ENCODE peak calls at places on chromosomes 16 and 17, in nine cellular contexts. U is dorsolateral prefrontal cortex, R is upper lobe of left lung, V is fibroblast of lung, W is lung, P is HCT116, E is aorta, Q is mammary epithelial cell, S is H9. M is an unnamed sample.

GRCh38 chr17:48767263-48767774 is 38.8 kb upstream of the HOXB13 start:
- DNase-seq in E (no peak), R (no peak), U (no peak), Q (no peak), V (no peak), W (no peak), P (no peak), S (no peak), M (no peak)

GRCh38 chr17:75831032-75831567 is 13.1 kb downstream of the UNC13D start:
- DNase-seq in U (no peak), P (no peak), R (no peak), E (no peak), V (no peak), W (no peak), S (peak; percentile 75), Q (no peak), M (no peak)

GRCh38 chr16:47073223-47074155 is 70.3 kb downstream of the NETO2 start:
- DNase-seq in V (no peak), U (no peak), E (no peak), S (no peak), Q (no peak), W (no peak), P (no peak), R (no peak), M (no peak)

GRCh38 chr17:17484451-17484899 is 7.7 kb downstream of the MED9 start:
- DNase-seq in P (no peak), U (no peak), E (no peak), W (no peak), Q (no peak), V (no peak), R (no peak), S (no peak), M (no peak)

GRCh38 chr17:15941781-15942180 is 3.1 kb upstream of the ADORA2B start:
- DNase-seq in E (no peak), U (no peak), S (no peak), Q (peak; percentile 41), V (no peak), W (no peak), P (no peak), R (no peak), M (no peak)

GRCh38 chr16:27240948-27241531 is 27.5 kb downstream of the NSMCE1 start:
- DNase-seq in E (peak; percentile 48), Q (no peak), P (no peak), U (no peak), V (peak; percentile 74), S (no peak), W (no peak), R (no peak), M (no peak)

GRCh38 chr16:1058216-1058615 is 14.3 kb upstream of the SSTR5 start:
- DNase-seq in W (no peak), Q (no peak), V (no peak), E (no peak), U (no peak), P (no peak), R (peak; percentile 77), S (no peak), M (no peak)

GRCh38 chr17:75404223-75404738 is 1.2 kb downstream of the GRB2 start:
- DNase-seq in P (peak; percentile 69), U (peak; percentile 59), Q (peak; percentile 69), V (peak; percentile 86), S (peak; percentile 81), E (peak; percentile 74), R (no peak), W (peak; percentile 65), M (no peak)

GRCh38 chr17:38783227-38783626 is 16.1 kb downstream of the PIP4K2B start:
- DNase-seq in U (no peak), S (no peak), R (no peak), E (no peak), W (no peak), P (no peak), V (no peak), Q (no peak), M (no peak)

GRCh38 chr17:63470116-63470515 is 6.7 kb upstream of the ACE start:
- DNase-seq in Q (no peak), V (no peak), S (no peak), W (no peak), R (no peak), U (no peak), E (no peak), P (no peak), M (no peak)

GRCh38 chr17:49779730-49780220 is 8.7 kb upstream of the KAT7 start:
- DNase-seq in E (no peak), U (no peak), V (peak; percentile 79), Q (peak; percentile 81), S (no peak), P (peak; percentile 34), R (no peak), W (no peak), M (peak; percentile 31)

GRCh38 chr16:8730335-8730915 is 56.0 kb downstream of the ABAT start:
- DNase-seq in S (no peak), E (no peak), Q (peak; percentile 89), V (no peak), W (no peak), R (no peak), U (no peak), P (no peak), M (peak; percentile 69)

GRCh38 chr17:80704894-80705293 is 160.3 kb downstream of the RPTOR start:
- DNase-seq in E (no peak), P (no peak), Q (no peak), S (no peak), R (peak; percentile 41), W (no peak), U (no peak), V (no peak), M (no peak)

GRCh38 chr17:80703109-80703508 is 158.5 kb downstream of the RPTOR start:
- DNase-seq in E (no peak), W (no peak), V (no peak), Q (no peak), U (no peak), S (no peak), R (no peak), P (no peak), M (no peak)

GRCh38 chr17:80705988-80706387 is 161.3 kb downstream of the RPTOR start:
- DNase-seq in P (no peak), E (no peak), S (no peak), Q (no peak), V (peak; percentile 19), U (no peak), R (no peak), W (no peak), M (no peak)

GRCh38 chr17:80706454-80706853 is 161.8 kb downstream of the RPTOR start:
- DNase-seq in E (no peak), U (no peak), R (no peak), V (no peak), Q (no peak), S (no peak), P (no peak), W (no peak), M (no peak)

GRCh38 chr17:80704381-80704819 is 159.8 kb downstream of the RPTOR start:
- DNase-seq in P (no peak), U (no peak), R (no peak), E (no peak), W (no peak), Q (no peak), S (no peak), V (peak; percentile 43), M (no peak)
- H3K27ac ChIP-seq in P (no peak overlapping the region), U (peak overlapping the region; percentile 20), R (no peak overlapping the region), E (no peak overlapping the region), W (no peak overlapping the region), Q (no peak overlapping the region), S (no peak overlapping the region), V (no peak overlapping the region), M (no peak overlapping the region)

GRCh38 chr16:71846443-71846842 is 667 bp downstream of the ATXN1L start:
- DNase-seq in S (no peak), U (no peak), R (no peak), Q (peak; percentile 13), W (no peak), P (no peak), V (peak; percentile 20), E (no peak), M (no peak)
- H3K27ac ChIP-seq in S (no peak overlapping the region), U (no peak overlapping the region), R (peak overlapping the region; percentile 94), Q (peak overlapping the region; percentile 90), W (peak overlapping the region; percentile 65), P (peak overlapping the region; percentile 50), V (peak overlapping the region; percentile 86), E (peak overlapping the region; percentile 9), M (peak overlapping the region; percentile 64)

DNA sequence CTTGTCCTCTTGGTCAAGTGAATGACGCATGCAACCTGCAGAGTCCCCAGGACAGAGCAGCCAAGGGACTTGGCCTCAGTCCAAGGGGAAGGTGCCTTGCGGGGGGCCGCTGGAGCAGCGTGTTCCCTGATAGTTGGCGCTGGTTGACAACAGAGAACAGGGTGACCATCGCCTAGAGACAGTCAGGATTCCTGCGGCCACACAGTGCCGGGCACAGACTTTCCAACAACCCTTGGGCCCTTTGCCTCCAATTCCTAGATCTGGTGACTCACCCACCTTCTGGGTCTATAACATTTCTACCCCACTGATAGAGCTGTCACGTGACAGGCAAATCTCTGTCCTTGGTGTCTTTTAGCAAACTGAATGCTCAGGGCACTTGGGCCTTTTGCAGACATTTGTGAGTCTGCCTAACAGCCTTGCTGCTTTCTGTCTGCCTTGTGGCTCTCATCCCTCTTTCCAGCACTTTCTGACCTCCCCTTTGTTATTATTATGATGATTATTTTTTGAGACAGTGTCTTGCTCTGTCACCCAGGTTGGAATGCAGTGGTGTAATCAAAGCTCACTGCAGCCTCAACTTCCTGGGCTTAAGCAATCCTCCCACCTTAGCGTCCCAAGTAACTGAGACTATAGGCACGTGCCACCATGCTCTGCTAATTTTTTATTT is 11.9 kb upstream of the TEDC2 start:
- DNase-seq in W (no peak), Q (no peak), P (no peak), U (no peak), S (no peak), R (no peak), V (no peak), E (no peak), M (no peak)
- H3K27ac ChIP-seq in W (no peak overlapping the region), Q (no peak overlapping the region), P (no peak overlapping the region), U (no peak overlapping the region), S (no peak overlapping the region), R (no peak overlapping the region), V (no peak overlapping the region), E (no peak overlapping the region), M (no peak overlapping the region)

DNA sequence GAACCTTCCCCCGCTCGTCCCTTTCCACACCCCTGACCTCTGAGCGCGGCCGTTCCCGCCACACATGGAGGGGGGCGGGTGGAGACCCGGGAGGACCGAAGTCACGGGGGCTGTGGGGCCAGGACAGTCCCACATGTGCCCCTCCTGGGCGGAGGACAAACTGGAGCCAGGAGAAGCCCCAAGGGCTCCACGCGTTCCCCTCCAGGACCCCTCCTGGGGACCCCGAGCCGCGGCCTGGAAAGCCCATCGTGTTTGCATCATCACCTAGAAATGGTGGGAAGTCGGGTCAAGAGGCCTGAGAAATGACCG is 607 bp upstream of the ABR start:
- DNase-seq in W (no peak), R (no peak), Q (no peak), P (no peak), U (no peak), V (no peak), S (no peak), E (no peak), M (no peak)
- H3K27ac ChIP-seq in W (peak overlapping the region; percentile 40), R (peak overlapping the region; percentile 83), Q (no peak overlapping the region), P (peak overlapping the region; percentile 25), U (no peak overlapping the region), V (no peak overlapping the region), S (no peak overlapping the region), E (no peak overlapping the region), M (no peak overlapping the region)

M was measured in epithelial cell of prostate.